ENCODE peak calls at places on chromosomes 5 and 9, in five cellular contexts. U, B, V, Y and Q are unnamed samples.

GRCh38 chr9:13688990-13689600 is 409.6 kb upstream of the MPDZ start:
- DNase-seq in Y (no peak), U (no peak), B (no peak), V (peak), Q (no peak)

GRCh38 chr5:53430618-53431252 is 49.7 kb upstream of the FST start:
- DNase-seq in Y (peak), U (peak), V (peak), B (peak), Q (peak)

GRCh38 chr9:70933318-70933717 is 188.1 kb downstream of the TRPM3 start:
- DNase-seq in Y (no peak), U (peak), B (peak), V (peak), Q (no peak)

GRCh38 chr5:129271309-129271708 is 176.8 kb downstream of the ISOC1 start:
- DNase-seq in Y (no peak), U (no peak), V (no peak), B (no peak), Q (peak)

GRCh38 chr5:93677344-93678021 is 63.9 kb downstream of the POU5F2 start:
- DNase-seq in U (peak), B (peak), Y (peak), V (peak), Q (peak)

GRCh38 chr9:89920901-89921300 is 316.1 kb downstream of the GADD45G start:
- DNase-seq in U (no peak), V (no peak), B (no peak), Y (no peak), Q (no peak)

GRCh38 chr9:129828051-129828450 is 4.1 kb upstream of the TOR1A start:
- DNase-seq in V (no peak), Y (no peak), B (no peak), U (no peak), Q (no peak)

GRCh38 chr5:95730730-95731570 is at the start of gene RHOBTB3:
- DNase-seq in Y (peak), U (peak), V (peak), B (peak), Q (peak)

GRCh38 chr5:167061695-167062094 is 1229.8 kb upstream of the WWC1 start:
- DNase-seq in B (no peak), U (no peak), V (no peak), Y (no peak), Q (no peak)

GRCh38 chr5:55533806-55534435 is 843 bp downstream of the PLPP1 start:
- DNase-seq in Y (no peak), B (peak), U (peak), V (peak), Q (peak)

GRCh38 chr5:80034962-80035821 is at the start of gene THBS4:
- DNase-seq in B (no peak), U (no peak), V (peak), Y (no peak), Q (no peak)

GRCh38 chr9:132166599-132166998 is 4.7 kb downstream of the NTNG2 start:
- DNase-seq in V (no peak), B (no peak), Y (no peak), U (no peak), Q (no peak)

GRCh38 chr5:50666261-50667078 is at the start of gene PARP8:
- DNase-seq in Y (peak), U (peak), B (peak), V (peak), Q (no peak)

GRCh38 chr9:84839538-84839937 is 170.0 kb downstream of the NTRK2 start:
- DNase-seq in B (peak), V (peak), U (peak), Y (peak), Q (no peak)